ENCODE peak calls at places on chromosomes 7 and 10, in eight cellular contexts. Q is germinal center; C is effector memory CD8-positive, alpha-beta T cell; J is HFFc6; H is activated naive CD4-positive, alpha-beta T cell treated with anti-CD3 and anti-CD28 coated beads for 36 hours; U is T-helper 2 cell; K is psoas muscle; S is cardiac fibroblast. T is an unnamed sample.

GRCh38 chr7:26958834-26959233 is 94.4 kb upstream of the SKAP2 start:
- DNase-seq in K (no peak), C (no peak), J (peak), U (no peak), H (no peak), S (peak), Q (no peak), T (no peak)

GRCh38 chr10:43048301-43049051 is 28.4 kb upstream of the RET start:
- DNase-seq in J (peak), C (no peak), U (no peak), K (no peak), Q (no peak), H (no peak), S (no peak), T (no peak)

GRCh38 chr7:1054438-1055083 is 10.2 kb downstream of the GPR146 start:
- DNase-seq in S (no peak), C (no peak), U (no peak), Q (no peak), J (no peak), K (no peak), H (no peak), T (no peak)

GRCh38 chr10:63866075-63866746 is 345.0 kb downstream of the REEP3 start:
- DNase-seq in K (no peak), Q (peak), C (peak), H (peak), J (peak), S (peak), U (no peak), T (peak)

GRCh38 chr7:107503667-107504066 is 33.8 kb downstream of the GPR22 start:
- DNase-seq in J (no peak), S (no peak), U (no peak), C (no peak), Q (no peak), H (no peak), K (no peak), T (no peak)

GRCh38 chr10:120183546-120183945 is 273.5 kb upstream of the PLPP4 start:
- DNase-seq in U (no peak), J (no peak), K (no peak), C (no peak), S (no peak), Q (no peak), H (no peak), T (no peak)

GRCh38 chr7:82105463-82105862 is 335.6 kb upstream of the HGF start:
- DNase-seq in H (no peak), C (no peak), S (peak), U (no peak), K (no peak), Q (no peak), J (peak), T (no peak)

GRCh38 chr10:45596556-45596955 is 76.0 kb downstream of the ZFAND4 start:
- DNase-seq in S (no peak), K (no peak), H (no peak), Q (no peak), C (no peak), J (no peak), U (no peak), T (no peak)

GRCh38 chr10:133067152-133068090 is 20.3 kb upstream of the ADGRA1 start:
- DNase-seq in S (no peak), C (no peak), J (no peak), K (no peak), H (no peak), U (no peak), Q (no peak), T (no peak)

GRCh38 chr10:132879408-132880147 is 62.8 kb downstream of the CFAP46 start:
- DNase-seq in H (no peak), J (no peak), U (no peak), C (no peak), Q (no peak), K (no peak), S (no peak), T (no peak)

GRCh38 chr7:74526780-74527179 is 73.1 kb downstream of the GTF2IRD1 start:
- DNase-seq in H (no peak), C (no peak), S (no peak), Q (no peak), K (no peak), J (no peak), U (no peak), T (no peak)

GRCh38 chr10:72308320-72308987 is 34.7 kb downstream of the DDIT4 start:
- DNase-seq in U (no peak), K (peak), C (no peak), H (peak), Q (no peak), J (peak), S (peak), T (peak)

GRCh38 chr7:52085610-52086009 is 769.0 kb upstream of the COBL start:
- DNase-seq in U (no peak), K (no peak), S (no peak), C (no peak), J (no peak), Q (no peak), H (no peak), T (no peak)

GRCh38 chr10:130220251-130221185 is 84.3 kb downstream of the GLRX3 start:
- DNase-seq in C (no peak), H (no peak), J (no peak), U (no peak), K (no peak), Q (no peak), S (no peak), T (no peak)

GRCh38 chr10:104734408-104734807 is 93.3 kb downstream of the SORCS3 start:
- DNase-seq in U (no peak), C (no peak), J (no peak), S (no peak), Q (no peak), H (no peak), K (no peak), T (no peak)

GRCh38 chr10:13173619-13174018 is 12.3 kb downstream of the MCM10 start:
- DNase-seq in U (no peak), H (no peak), S (no peak), Q (no peak), J (no peak), C (no peak), K (no peak), T (no peak)

GRCh38 chr7:41170466-41170865 is 532.4 kb downstream of the INHBA start:
- DNase-seq in U (no peak), J (no peak), K (no peak), S (no peak), C (no peak), H (no peak), Q (no peak), T (no peak)

GRCh38 chr7:101968720-101969466 is 151.5 kb downstream of the CUX1 start:
- DNase-seq in Q (no peak), K (no peak), H (no peak), S (no peak), U (no peak), C (no peak), J (no peak), T (no peak)

GRCh38 chr10:66180651-66181318 is 745.1 kb upstream of the LRRTM3 start:
- DNase-seq in H (peak), U (no peak), Q (peak), J (peak), C (peak), K (no peak), S (peak), T (peak)

GRCh38 chr10:121573541-121573941 is 24.7 kb downstream of the FGFR2 start:
- DNase-seq in K (no peak), S (no peak), C (no peak), Q (no peak), U (no peak), J (no peak), H (no peak), T (no peak)

T was measured in activated CD4-positive, alpha-beta T cell treated with anti-CD3 and anti-CD28 coated beads for 48 hours.